ENCODE peak calls at places on chromosomes 3 and 15, in eight cellular contexts. A is stimulated activated CD4-positive, alpha-beta T cell treated with anti-CD3 and anti-CD28 coated beads, Interleukin-12 subunit alpha, Interleukin-12 subunit beta, amount 100 ng/mL, for 4 hours; X is kidney glomerular epithelial cell; N is Ammon's horn; T is astrocyte of the spinal cord; M is GM04504; Y is RWPE1; U is adrenal gland. B is an unnamed sample.

GRCh38 chr3:16211176-16211904 is 36.9 kb downstream of the GALNT15 start:
- DNase-seq in A (no peak), X (no peak), N (no peak), T (no peak), M (peak), Y (no peak), U (no peak), B (no peak)

GRCh38 chr3:122975163-122975923 is 52.2 kb downstream of the SEMA5B start:
- DNase-seq in A (no peak), X (peak), N (peak), T (peak), M (no peak), Y (no peak), U (no peak), B (peak)

GRCh38 chr3:79994397-79994796 is 226.6 kb upstream of the ROBO1 start:
- DNase-seq in A (no peak), X (no peak), N (no peak), T (no peak), M (no peak), Y (no peak), U (no peak), B (no peak)

GRCh38 chr3:53227993-53228885 is 27.6 kb downstream of the TKT start:
- DNase-seq in A (no peak), X (no peak), N (no peak), T (no peak), M (no peak), Y (no peak), U (peak), B (no peak)

GRCh38 chr3:177523991-177524438 is 326.7 kb upstream of the TBL1XR1 start:
- DNase-seq in A (no peak), X (no peak), N (no peak), T (no peak), M (no peak), Y (peak), U (no peak), B (no peak)

GRCh38 chr3:87272718-87273337 is 3.6 kb downstream of the POU1F1 start:
- DNase-seq in A (no peak), X (no peak), N (no peak), T (no peak), M (no peak), Y (no peak), U (no peak), B (no peak)

GRCh38 chr15:76912430-76912829 is 7.3 kb upstream of the SCAPER start:
- DNase-seq in A (no peak), X (no peak), N (no peak), T (no peak), M (no peak), Y (no peak), U (no peak), B (no peak)

GRCh38 chr3:196193738-196194541 is 17.3 kb downstream of the ZDHHC19 start:
- DNase-seq in A (no peak), X (no peak), N (no peak), T (no peak), M (no peak), Y (no peak), U (peak), B (peak)

GRCh38 chr15:85128636-85129035 is 147.0 kb downstream of the PDE8A start:
- DNase-seq in A (no peak), X (no peak), N (no peak), T (no peak), M (no peak), Y (no peak), U (no peak), B (no peak)

GRCh38 chr3:123130079-123130726 is 63.4 kb downstream of the PDIA5 start:
- DNase-seq in A (no peak), X (no peak), N (no peak), T (no peak), M (no peak), Y (no peak), U (no peak), B (peak)

GRCh38 chr15:38652998-38653397 is 88.4 kb upstream of the RASGRP1 start:
- DNase-seq in A (no peak), X (no peak), N (no peak), T (no peak), M (no peak), Y (no peak), U (no peak), B (no peak)

GRCh38 chr3:48572517-48572916 is 8.9 kb upstream of the UCN2 start:
- DNase-seq in A (no peak), X (no peak), N (no peak), T (no peak), M (no peak), Y (no peak), U (no peak), B (no peak)

GRCh38 chr15:66138096-66138783 is 115.3 kb downstream of the MEGF11 start:
- DNase-seq in A (no peak), X (no peak), N (no peak), T (no peak), M (no peak), Y (no peak), U (peak), B (no peak)

GRCh38 chr3:129560269-129560787 is 17.4 kb downstream of the H1-8 start:
- DNase-seq in A (no peak), X (no peak), N (no peak), T (peak), M (peak), Y (no peak), U (peak), B (peak)

GRCh38 chr15:52566889-52567288 is 1.9 kb downstream of the ARPP19 start:
- DNase-seq in A (no peak), X (no peak), N (no peak), T (no peak), M (no peak), Y (no peak), U (no peak), B (no peak)

GRCh38 chr3:49004352-49005297 is 2.6 kb upstream of the WDR6 start:
- DNase-seq in A (no peak), X (no peak), N (no peak), T (no peak), M (no peak), Y (no peak), U (no peak), B (no peak)

GRCh38 chr3:86993704-86994103 is 2.8 kb upstream of the VGLL3 start:
- DNase-seq in A (no peak), X (no peak), N (no peak), T (peak), M (no peak), Y (no peak), U (no peak), B (no peak)

GRCh38 chr15:75646944-75647364 is 758 bp upstream of the SNX33 start:
- DNase-seq in A (no peak), X (no peak), N (peak), T (no peak), M (no peak), Y (no peak), U (peak), B (no peak)

GRCh38 chr15:29699791-29700190 is 122.5 kb downstream of the TJP1 start:
- DNase-seq in A (no peak), X (no peak), N (no peak), T (no peak), M (no peak), Y (no peak), U (no peak), B (no peak)

GRCh38 chr15:101808201-101808600 is 3.8 kb upstream of the OR4F15 start:
- DNase-seq in A (no peak), X (peak), N (no peak), T (peak), M (peak), Y (no peak), U (no peak), B (no peak)

GRCh38 chr3:17749281-17749680 is 6.8 kb upstream of the TBC1D5 start:
- DNase-seq in A (no peak), X (no peak), N (no peak), T (no peak), M (no peak), Y (no peak), U (no peak), B (no peak)

GRCh38 chr3:139546772-139547171 is 7.2 kb upstream of the RBP1 start:
- DNase-seq in A (no peak), X (no peak), N (no peak), T (no peak), M (no peak), Y (no peak), U (no peak), B (no peak)

GRCh38 chr3:195245531-195245951 is 25.4 kb downstream of the XXYLT1 start:
- DNase-seq in A (no peak), X (no peak), N (no peak), T (no peak), M (no peak), Y (no peak), U (no peak), B (peak)

GRCh38 chr3:23055733-23056376 is 147.3 kb upstream of the UBE2E2 start:
- DNase-seq in A (no peak), X (peak), N (no peak), T (peak), M (peak), Y (peak), U (no peak), B (no peak)

GRCh38 chr3:1699361-1699920 is 399.2 kb upstream of the CNTN4 start:
- DNase-seq in A (no peak), X (no peak), N (no peak), T (no peak), M (no peak), Y (no peak), U (no peak), B (no peak)

GRCh38 chr3:156750874-156751245 is 75.3 kb upstream of the LEKR1 start:
- DNase-seq in A (no peak), X (no peak), N (no peak), T (peak), M (peak), Y (no peak), U (no peak), B (no peak)

GRCh38 chr3:125401402-125401801 is 26.3 kb upstream of the ZNF148 start:
- DNase-seq in A (no peak), X (peak), N (no peak), T (peak), M (peak), Y (no peak), U (no peak), B (no peak)

GRCh38 chr15:75127186-75127585 is 74.5 kb upstream of the C15orf39 start:
- DNase-seq in A (no peak), X (no peak), N (no peak), T (no peak), M (no peak), Y (no peak), U (no peak), B (no peak)

GRCh38 chr3:87503901-87504498 is 227.6 kb upstream of the POU1F1 start:
- DNase-seq in A (no peak), X (peak), N (peak), T (peak), M (peak), Y (peak), U (no peak), B (no peak)